ENCODE peak calls at places on chromosomes 7 and 10, in seven cellular contexts. P is HEK293T, A is anterior cingulate cortex, F is thoracic aorta, S is SJSA1, B is renal cortical epithelial cell, K is endothelial cell. R is an unnamed sample.

GRCh38 chr10:119360181-119360921 is 153.0 kb downstream of the GRK5 start:
- DNase-seq in A (no peak), P (peak), S (no peak), K (no peak), B (no peak), F (no peak), R (no peak)

GRCh38 chr10:99540339-99540672 is 7.6 kb downstream of the NKX2-3 start:
- DNase-seq in A (no peak), P (no peak), B (no peak), K (no peak), S (no peak), F (no peak), R (no peak)

GRCh38 chr10:62000037-62000603 is 98.6 kb downstream of the ARID5B start:
- DNase-seq in B (no peak), P (no peak), A (no peak), K (no peak), S (no peak), F (no peak), R (no peak)

GRCh38 chr10:64952042-64952441 is 1430.8 kb downstream of the REEP3 start:
- DNase-seq in F (no peak), B (peak), A (no peak), S (no peak), P (no peak), K (no peak), R (no peak)

GRCh38 chr10:124306922-124307371 is 111.8 kb downstream of the OAT start:
- DNase-seq in A (no peak), P (no peak), F (no peak), S (no peak), B (peak), K (no peak), R (no peak)

GRCh38 chr10:79148452-79149344 is 79.9 kb downstream of the ZMIZ1 start:
- DNase-seq in S (peak), A (peak), K (no peak), P (no peak), F (no peak), B (no peak), R (peak)

GRCh38 chr7:16695621-16696237 is 49.7 kb downstream of the BZW2 start:
- DNase-seq in B (peak), F (no peak), A (no peak), P (peak), K (peak), S (peak), R (peak)

GRCh38 chr10:29714096-29714874 is 79.5 kb upstream of the SVIL start:
- DNase-seq in B (peak), P (no peak), F (no peak), S (peak), A (no peak), K (no peak), R (peak)

GRCh38 chr7:17532861-17533404 is 234.5 kb downstream of the AHR start:
- DNase-seq in A (no peak), B (peak), P (no peak), K (no peak), S (peak), F (no peak), R (peak)

GRCh38 chr7:49479421-49479820 is 294.0 kb upstream of the VWC2 start:
- DNase-seq in A (no peak), S (no peak), F (no peak), P (no peak), B (no peak), K (no peak), R (no peak)

GRCh38 chr10:125997586-125997985 is 101.2 kb downstream of the FANK1 start:
- DNase-seq in S (no peak), F (no peak), B (no peak), K (no peak), A (no peak), P (no peak), R (no peak)

GRCh38 chr10:128161031-128161430 is 34.8 kb upstream of the MKI67 start:
- DNase-seq in B (no peak), S (no peak), F (no peak), P (no peak), K (no peak), A (no peak), R (no peak)

GRCh38 chr10:96695975-96696634 is 24.2 kb downstream of the PIK3AP1 start:
- DNase-seq in S (no peak), B (no peak), P (no peak), K (no peak), A (no peak), F (no peak), R (no peak)

GRCh38 chr7:23373151-23374004 is 74.2 kb downstream of the MALSU1 start:
- DNase-seq in S (no peak), A (no peak), K (no peak), F (no peak), B (no peak), P (no peak), R (no peak)

GRCh38 chr10:103040424-103040823 is 122.3 kb downstream of the CNNM2 start:
- DNase-seq in F (no peak), A (no peak), K (no peak), S (peak), B (peak), P (no peak), R (no peak)

GRCh38 chr7:35754741-35755140 is 46.1 kb upstream of the SEPTIN7 start:
- DNase-seq in B (no peak), F (no peak), S (no peak), P (no peak), K (no peak), A (no peak), R (no peak)

GRCh38 chr7:155166673-155167370 is 96.7 kb downstream of the HTR5A start:
- DNase-seq in P (no peak), F (no peak), S (peak), B (no peak), K (no peak), A (no peak), R (peak)

GRCh38 chr7:115477193-115477651 is 553.3 kb downstream of the TFEC start:
- DNase-seq in S (no peak), K (peak), B (no peak), A (no peak), P (peak), F (no peak), R (no peak)

GRCh38 chr7:134946260-134946659 is 40.0 kb upstream of the AGBL3 start:
- DNase-seq in B (no peak), P (no peak), F (no peak), K (no peak), A (no peak), S (no peak), R (no peak)

GRCh38 chr10:15321431-15322321 is 49.4 kb downstream of the FAM171A1 start:
- DNase-seq in A (no peak), P (no peak), F (no peak), S (no peak), K (no peak), B (no peak), R (no peak)

GRCh38 chr10:11164806-11165590 is 147.3 kb downstream of the CELF2 start:
- DNase-seq in A (peak), B (peak), P (peak), F (peak), S (no peak), K (peak), R (no peak)